ENCODE peak calls at places on chromosomes 6 and 20, in six cellular contexts. Y is fibroblast of lung; X is CD4-positive, alpha-beta T cell; M is astrocyte; A is IMR-90; E is CD8-positive, alpha-beta T cell. O is an unnamed sample.
A peak's percentile ranks its signal among the peaks of the same experiment; 100 is the strongest.

GRCh38 chr6:151391471-151392428 is at the start of gene ZBTB2:
- DNase-seq in Y (peak; percentile 79), A (peak; percentile 89), X (peak; percentile 55), M (peak; percentile 79), E (peak; percentile 42), O (peak; percentile 69)

GRCh38 chr6:46090115-46091079 is 39.4 kb upstream of the ENPP4 start:
- DNase-seq in Y (peak; percentile 58), A (peak; percentile 34), E (peak; percentile 6), M (peak; percentile 13), X (peak; percentile 33), O (peak; percentile 35)

GRCh38 chr6:132512638-132513632 is at the start of gene STX7:
- DNase-seq in A (peak; percentile 81), Y (peak; percentile 84), M (peak; percentile 74), X (peak; percentile 79), E (peak; percentile 67), O (peak; percentile 78)

GRCh38 chr20:63242736-63243135 is 7.0 kb downstream of the BIRC7 start:
- DNase-seq in X (no peak), A (no peak), E (no peak), M (no peak), Y (no peak), O (no peak)

GRCh38 chr6:132236744-132237143 is 164.5 kb downstream of the MOXD1 start:
- DNase-seq in X (no peak), A (peak; percentile 51), E (no peak), M (peak; percentile 50), Y (no peak), O (no peak)

GRCh38 chr6:39777661-39778060 is 14.5 kb upstream of the DAAM2 start:
- DNase-seq in X (no peak), M (no peak), A (no peak), Y (no peak), E (no peak), O (no peak)

GRCh38 chr6:5752282-5752681 is 254.4 kb downstream of the NRN1 start:
- DNase-seq in Y (peak; percentile 73), M (peak; percentile 89), X (no peak), A (peak; percentile 82), E (no peak), O (no peak)

GRCh38 chr20:63520939-63521601 is 505 bp downstream of the PPDPF start:
- DNase-seq in X (peak; percentile 71), M (no peak), E (peak; percentile 57), Y (peak; percentile 65), A (peak; percentile 53), O (peak; percentile 50)

GRCh38 chr20:59596690-59597089 is 7.7 kb upstream of the PHACTR3 start:
- DNase-seq in M (no peak), Y (no peak), E (no peak), A (no peak), X (no peak), O (no peak)

GRCh38 chr20:45368221-45368980 is 5.4 kb downstream of the SYS1 start:
- DNase-seq in A (no peak), Y (no peak), X (no peak), E (no peak), M (no peak), O (no peak)

GRCh38 chr6:39100358-39100757 is 14.6 kb downstream of the SAYSD1 start:
- DNase-seq in A (no peak), X (no peak), E (no peak), M (no peak), Y (no peak), O (no peak)

GRCh38 chr6:56507517-56507916 is 135.2 kb downstream of the DST start:
- DNase-seq in Y (no peak), E (no peak), M (no peak), X (no peak), A (no peak), O (no peak)

GRCh38 chr20:1336699-1337387 is 7.9 kb upstream of the SDCBP2 start:
- DNase-seq in E (no peak), Y (no peak), A (no peak), X (no peak), M (peak; percentile 36), O (no peak)

GRCh38 chr6:27679308-27679967 is 206.5 kb upstream of the ZNF184 start:
- DNase-seq in M (no peak), X (no peak), A (no peak), Y (no peak), E (no peak), O (no peak)

GRCh38 chr6:159722655-159723054 is 4.7 kb upstream of the WTAP start:
- DNase-seq in M (no peak), Y (no peak), X (no peak), A (no peak), E (no peak), O (no peak)

GRCh38 chr20:12130781-12131180 is 213.1 kb downstream of the BTBD3 start:
- DNase-seq in E (no peak), X (no peak), Y (no peak), A (no peak), M (peak; percentile 34), O (no peak)

DNA sequence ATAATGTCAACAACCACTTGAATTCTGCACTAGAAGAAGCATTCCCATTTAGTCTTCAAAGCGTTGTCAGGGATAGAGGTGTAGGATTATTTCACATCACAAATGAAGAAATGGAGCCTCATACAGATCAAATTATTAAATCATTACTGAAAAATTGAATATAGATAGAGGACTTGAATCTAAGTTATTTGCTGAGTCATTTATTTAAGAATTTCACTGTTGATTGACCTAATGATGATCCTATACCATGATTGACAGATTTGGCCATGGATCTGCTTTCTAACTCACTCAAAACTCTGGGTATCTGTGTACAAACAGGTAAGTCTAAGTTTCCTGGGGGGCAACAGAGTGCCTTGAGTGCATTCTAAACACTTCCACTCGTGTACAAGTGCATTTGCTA is 215.9 kb downstream of the BTBD3 start:
- DNase-seq in X (no peak), E (no peak), M (no peak), A (no peak), Y (no peak), O (no peak)
- H3K9me3 ChIP-seq in X (no peaks in the 10 kb centered on the region), E (no peaks in the 10 kb centered on the region), M (no peaks in the 10 kb centered on the region), A (no peaks in the 10 kb centered on the region), Y (no peaks in the 10 kb centered on the region), O (no peaks in the 10 kb centered on the region)

GRCh38 chr6:30282522-30282921 is 44.2 kb upstream of the TRIM39 start:
- DNase-seq in E (no peak), A (no peak), Y (no peak), M (no peak), X (no peak), O (no peak)
- H3K9me3 ChIP-seq in E (peaks cover 21% of the 10 kb centered on the region), A (peaks cover 34% of the 10 kb centered on the region), Y (no peaks in the 10 kb centered on the region), M (peaks cover 44% of the 10 kb centered on the region), X (peaks cover 82% of the 10 kb centered on the region), O (peaks cover 28% of the 10 kb centered on the region)

GRCh38 chr6:167524720-167525119 is 199.8 kb downstream of the TTLL2 start:
- DNase-seq in A (no peak), X (no peak), Y (no peak), M (no peak), E (no peak), O (no peak)
- H3K9me3 ChIP-seq in A (peaks cover 41% of the 10 kb centered on the region), X (no peaks in the 10 kb centered on the region), Y (no peaks in the 10 kb centered on the region), M (no peaks in the 10 kb centered on the region), E (no peaks in the 10 kb centered on the region), O (no peaks in the 10 kb centered on the region)

GRCh38 chr20:31341470-31341869 is 26.9 kb upstream of the DEFB118 start:
- DNase-seq in Y (no peak), X (no peak), M (no peak), A (no peak), E (no peak), O (no peak)
- H3K9me3 ChIP-seq in Y (no peaks in the 10 kb centered on the region), X (no peaks in the 10 kb centered on the region), M (peaks cover 3% of the 10 kb centered on the region), A (peaks cover 2% of the 10 kb centered on the region), E (no peaks in the 10 kb centered on the region), O (no peaks in the 10 kb centered on the region)

GRCh38 chr20:52578559-52578958 is 387.0 kb upstream of the ZFP64 start:
- DNase-seq in E (no peak), X (no peak), Y (no peak), M (no peak), A (no peak), O (no peak)
- H3K9me3 ChIP-seq in E (no peaks in the 10 kb centered on the region), X (no peaks in the 10 kb centered on the region), Y (no peaks in the 10 kb centered on the region), M (no peaks in the 10 kb centered on the region), A (no peaks in the 10 kb centered on the region), O (no peaks in the 10 kb centered on the region)

GRCh38 chr20:62112368-62112767 is 9.9 kb upstream of the LSM14B start:
- DNase-seq in A (no peak), E (no peak), X (no peak), M (no peak), Y (no peak), O (no peak)

GRCh38 chr20:62105592-62105991 is 16.7 kb upstream of the LSM14B start:
- DNase-seq in M (no peak), X (no peak), E (no peak), Y (no peak), A (no peak), O (no peak)

GRCh38 chr20:62114894-62115293 is 7.4 kb upstream of the LSM14B start:
- DNase-seq in A (no peak), E (no peak), X (no peak), Y (no peak), M (no peak), O (no peak)

GRCh38 chr20:62116558-62117361 is 5.5 kb upstream of the LSM14B start:
- DNase-seq in M (no peak), E (no peak), Y (no peak), A (no peak), X (no peak), O (no peak)

GRCh38 chr20:62111148-62111547 is 11.1 kb upstream of the LSM14B start:
- DNase-seq in M (no peak), Y (no peak), E (no peak), A (no peak), X (no peak), O (no peak)
- H3K9me3 ChIP-seq in M (peaks cover 25% of the 10 kb centered on the region), Y (no peaks in the 10 kb centered on the region), E (peaks cover 56% of the 10 kb centered on the region), A (peaks cover 44% of the 10 kb centered on the region), X (peaks cover 66% of the 10 kb centered on the region), O (peaks cover 5% of the 10 kb centered on the region)

GRCh38 chr6:13383280-13384163 is 55.2 kb upstream of the TBC1D7 start:
- DNase-seq in M (peak; percentile 57), A (peak; percentile 54), X (no peak), Y (peak; percentile 68), E (no peak), O (no peak)
- H3K9me3 ChIP-seq in M (no peaks in the 10 kb centered on the region), A (no peaks in the 10 kb centered on the region), X (no peaks in the 10 kb centered on the region), Y (no peaks in the 10 kb centered on the region), E (no peaks in the 10 kb centered on the region), O (no peaks in the 10 kb centered on the region)

DNA sequence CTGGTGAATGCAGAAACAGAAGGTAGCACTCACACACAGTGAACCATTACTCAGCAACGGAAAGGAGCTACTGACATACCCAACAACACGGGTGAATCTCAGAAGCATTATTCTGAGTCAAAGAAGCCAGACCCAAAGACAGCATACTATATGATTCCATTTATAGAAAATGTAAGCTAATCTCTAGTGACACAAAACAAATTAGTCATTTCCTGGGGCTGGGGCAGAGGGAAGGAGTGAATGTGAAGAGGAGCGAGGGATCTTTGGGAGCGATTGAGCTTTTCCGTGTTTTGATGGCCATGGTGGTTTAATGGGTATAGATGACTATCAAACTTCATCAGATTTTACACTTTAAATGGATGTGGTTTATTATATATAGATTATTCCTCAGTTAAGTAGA is 614.6 kb downstream of the DHX35 start:
- DNase-seq in M (no peak), A (no peak), X (no peak), Y (no peak), E (no peak), O (no peak)
- H3K9me3 ChIP-seq in M (no peaks in the 10 kb centered on the region), A (no peaks in the 10 kb centered on the region), X (no peaks in the 10 kb centered on the region), Y (no peaks in the 10 kb centered on the region), E (no peaks in the 10 kb centered on the region), O (no peaks in the 10 kb centered on the region)

O was measured in T-helper 17 cell.